ENCODE peak calls at places on chromosomes 1 and 21, in six cellular contexts. P, I, C, X, U and A are unnamed samples.
A peak's percentile ranks its signal among the peaks of the same experiment; 100 is the strongest.

GRCh38 chr1:27105018-27105417 is 49.9 kb downstream of the SLC9A1 start:
- DNase-seq in P (no peak), X (no peak), I (no peak), U (no peak), C (no peak), A (no peak)

GRCh38 chr1:225454733-225455132 is 26.9 kb upstream of the LBR start:
- DNase-seq in X (peak; percentile 45), I (no peak), U (no peak), C (no peak), P (no peak), A (no peak)

GRCh38 chr1:174153085-174153824 is 6.1 kb upstream of the RABGAP1L start:
- DNase-seq in P (no peak), U (no peak), C (no peak), I (no peak), X (no peak), A (peak; percentile 56)

GRCh38 chr21:45639206-45640000 is 4.1 kb upstream of the PCBP3 start:
- DNase-seq in C (no peak), X (no peak), P (peak; percentile 93), U (no peak), I (no peak), A (no peak)

GRCh38 chr1:110383311-110383990 is 7.4 kb downstream of the SLC16A4 start:
- DNase-seq in U (no peak), P (no peak), I (no peak), C (no peak), X (no peak), A (peak; percentile 40)

GRCh38 chr21:46326110-46326703 is 2.3 kb downstream of the PCNT start:
- DNase-seq in I (no peak), U (no peak), X (no peak), C (no peak), P (no peak), A (no peak)

GRCh38 chr1:244614113-244614836 is 38.7 kb upstream of the DESI2 start:
- DNase-seq in X (peak; percentile 75), U (no peak), C (no peak), I (no peak), P (no peak), A (no peak)

GRCh38 chr1:17542696-17543095 is 3.2 kb downstream of the ARHGEF10L start:
- DNase-seq in U (no peak), C (no peak), X (no peak), P (no peak), I (no peak), A (no peak)

GRCh38 chr1:176705585-176705984 is 242.6 kb downstream of the PAPPA2 start:
- DNase-seq in U (no peak), I (no peak), P (no peak), C (no peak), X (no peak), A (no peak)

GRCh38 chr1:182048562-182048961 is 12.9 kb downstream of the ZNF648 start:
- DNase-seq in U (no peak), X (no peak), P (no peak), I (no peak), C (no peak), A (no peak)

GRCh38 chr1:17075470-17076255 is 21.8 kb upstream of the SDHB start:
- DNase-seq in X (no peak), C (peak; percentile 44), P (no peak), U (no peak), I (no peak), A (peak; percentile 14)

GRCh38 chr1:87393437-87394085 is 64.9 kb downstream of the LMO4 start:
- DNase-seq in C (no peak), U (no peak), X (no peak), P (no peak), I (no peak), A (no peak)

GRCh38 chr21:15211491-15212133 is 146.8 kb upstream of the NRIP1 start:
- DNase-seq in I (no peak), C (no peak), U (no peak), X (no peak), P (no peak), A (no peak)

GRCh38 chr1:53328490-53329182 is 766 bp upstream of the LRP8 start:
- DNase-seq in C (no peak), P (no peak), I (no peak), U (no peak), X (no peak), A (no peak)

GRCh38 chr1:169044296-169044695 is 62.2 kb upstream of the ATP1B1 start:
- DNase-seq in X (no peak), I (no peak), P (no peak), C (no peak), U (no peak), A (no peak)

GRCh38 chr21:38439957-38440356 is 58.3 kb downstream of the ERG start:
- DNase-seq in C (no peak), P (no peak), I (no peak), X (no peak), U (no peak), A (no peak)

GRCh38 chr1:85433096-85433495 is 31.9 kb downstream of the DDAH1 start:
- DNase-seq in I (no peak), X (no peak), C (no peak), P (no peak), U (no peak), A (no peak)

GRCh38 chr1:230641900-230642262 is 400 bp upstream of the COG2 start:
- DNase-seq in C (no peak), U (no peak), P (no peak), X (no peak), I (no peak), A (no peak)

GRCh38 chr21:40373760-40374159 is 473.2 kb downstream of the DSCAM start:
- DNase-seq in I (no peak), C (no peak), U (no peak), X (no peak), P (no peak), A (no peak)

GRCh38 chr1:227824204-227824603 is 8.7 kb downstream of the PRSS38 start:
- DNase-seq in U (no peak), I (no peak), P (no peak), X (no peak), C (no peak), A (no peak)

GRCh38 chr21:32477424-32477745 is 64.9 kb downstream of the EVA1C start:
- DNase-seq in X (no peak), U (no peak), I (no peak), C (no peak), P (no peak), A (no peak)

GRCh38 chr1:30757196-30757949 is at the start of gene LAPTM5:
- DNase-seq in X (peak; percentile 48), P (no peak), U (no peak), I (no peak), C (no peak), A (peak; percentile 75)

GRCh38 chr21:35352066-35352770 is 303.1 kb upstream of the RUNX1 start:
- DNase-seq in P (no peak), X (no peak), U (no peak), I (no peak), C (no peak), A (no peak)

GRCh38 chr1:1732381-1732780 is 8.2 kb upstream of the CDK11A start:
- DNase-seq in P (no peak), I (no peak), U (no peak), X (no peak), C (no peak), A (no peak)

GRCh38 chr1:56586502-56586901 is 7.1 kb upstream of the PLPP3 start:
- DNase-seq in U (no peak), C (no peak), I (no peak), P (no peak), X (no peak), A (no peak)

GRCh38 chr1:56585985-56586384 is 6.6 kb upstream of the PLPP3 start:
- DNase-seq in U (no peak), C (no peak), X (no peak), P (no peak), I (no peak), A (no peak)

GRCh38 chr1:56584910-56585528 is 5.7 kb upstream of the PLPP3 start:
- DNase-seq in I (no peak), U (no peak), X (no peak), P (no peak), C (no peak), A (peak; percentile 25)

GRCh38 chr1:56580771-56581170 is 1.4 kb upstream of the PLPP3 start:
- DNase-seq in U (no peak), C (no peak), P (no peak), I (no peak), X (no peak), A (no peak)

GRCh38 chr1:56583957-56584468 is 4.7 kb upstream of the PLPP3 start:
- DNase-seq in C (no peak), X (no peak), I (no peak), P (no peak), U (no peak), A (no peak)
- TF ChIP-seq POLR2A in C (no peak), X (no peak), I (no peak), P (no peak), U (no peak), A (no peak)

DNA sequence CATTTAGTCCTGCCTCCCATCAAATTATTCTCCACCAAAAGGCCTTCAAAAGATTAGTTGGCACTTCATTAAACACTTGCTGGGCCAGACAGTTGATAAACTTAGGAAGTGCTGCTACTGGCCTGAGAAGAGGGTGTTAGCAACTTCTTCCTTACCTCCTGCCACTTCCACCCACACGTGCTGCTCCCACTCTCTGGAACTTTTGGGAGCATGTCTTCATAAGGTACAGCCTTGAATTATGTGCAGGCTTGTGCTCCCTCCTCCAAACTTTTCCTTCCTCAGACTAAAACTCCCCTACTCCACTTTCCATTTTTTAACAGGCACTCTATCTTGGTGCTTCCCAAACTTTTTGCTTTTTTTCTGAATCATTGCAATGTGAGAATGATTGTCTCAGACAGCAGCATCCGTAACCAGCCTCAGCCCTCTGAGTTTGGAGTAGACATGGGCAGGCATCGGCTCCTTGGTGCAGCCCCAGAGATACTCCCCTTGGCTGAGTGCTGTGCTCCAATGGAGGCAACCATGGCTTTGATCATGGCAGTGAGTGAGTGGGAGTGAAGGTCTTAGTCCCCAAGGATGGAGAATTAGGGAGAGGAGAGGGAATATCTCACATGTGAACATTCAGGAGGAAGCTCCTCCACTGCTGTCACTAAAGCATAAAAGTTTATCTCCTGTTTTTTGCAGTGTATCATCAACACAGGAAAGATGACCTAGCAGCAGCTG is 8.7 kb upstream of the LELP1 start:
- DNase-seq in P (no peak), I (no peak), C (no peak), X (no peak), U (no peak), A (no peak)
- TF ChIP-seq POLR2A in P (no peak), I (no peak), C (no peak), X (no peak), U (no peak), A (no peak)

GRCh38 chr1:211630236-211631081 is 45.0 kb downstream of the NEK2 start:
- DNase-seq in I (no peak), U (no peak), P (no peak), X (no peak), C (no peak), A (peak; percentile 98)
- TF ChIP-seq POLR2A in I (no peak), U (no peak), P (no peak), X (no peak), C (no peak), A (peak; percentile 25)

GRCh38 chr1:165829888-165830287 is 2.5 kb downstream of the UCK2 start:
- DNase-seq in I (no peak), P (no peak), X (no peak), U (no peak), C (no peak), A (no peak)

GRCh38 chr1:165828103-165828558 is 717 bp downstream of the UCK2 start:
- DNase-seq in I (no peak), X (peak; percentile 48), P (no peak), C (peak; percentile 56), U (no peak), A (peak; percentile 79)

GRCh38 chr1:165827199-165828102 is at the start of gene UCK2:
- DNase-seq in I (peak; percentile 77), U (peak; percentile 37), C (peak; percentile 67), P (no peak), X (peak; percentile 82), A (peak; percentile 84)

GRCh38 chr1:165826565-165826964 is 849 bp upstream of the UCK2 start:
- DNase-seq in U (no peak), P (no peak), X (no peak), C (no peak), I (no peak), A (no peak)

GRCh38 chr1:165828581-165829329 is 1.3 kb downstream of the UCK2 start:
- DNase-seq in U (no peak), X (peak; percentile 67), C (peak; percentile 26), I (peak; percentile 57), P (no peak), A (peak; percentile 82)
- TF ChIP-seq POLR2A in U (no peak), X (no peak), C (peak; percentile 71), I (no peak), P (no peak), A (peak; percentile 54)